ENCODE peak calls at places on chromosomes 5 and 9, in six cellular contexts. One of them, this sample, is unnamed.
A peak's percentile ranks its signal among the peaks of the same experiment; 100 is the strongest.

GRCh38 chr9:96875460-96876142 is 21.3 kb upstream of the ZNF782 start:
- DNase-seq in HCT116: peak; percentile 83
- DNase-seq in GM23338: peak; percentile 100
- DNase-seq in MM.1S: peak; percentile 89
- DNase-seq in PC-3: peak; percentile 72
- DNase-seq in hepatocyte: peak; percentile 92
- DNase-seq in this sample: peak; percentile 98

GRCh38 chr5:53167836-53168235 is 58.3 kb upstream of the MOCS2 start:
- DNase-seq in GM23338: no peak
- DNase-seq in MM.1S: no peak
- DNase-seq in HCT116: no peak
- DNase-seq in PC-3: no peak
- DNase-seq in hepatocyte: no peak
- DNase-seq in this sample: no peak

GRCh38 chr5:107557051-107557658 is 113.6 kb downstream of the EFNA5 start:
- DNase-seq in HCT116: peak; percentile 59
- DNase-seq in GM23338: peak; percentile 76
- DNase-seq in MM.1S: peak; percentile 70
- DNase-seq in PC-3: peak; percentile 86
- DNase-seq in hepatocyte: peak; percentile 37
- DNase-seq in this sample: no peak

GRCh38 chr5:27742805-27743204 is 704.4 kb upstream of the CDH9 start:
- DNase-seq in HCT116: no peak
- DNase-seq in PC-3: no peak
- DNase-seq in GM23338: no peak
- DNase-seq in MM.1S: no peak
- DNase-seq in hepatocyte: no peak
- DNase-seq in this sample: no peak

GRCh38 chr5:122415481-122416120 is 103.6 kb downstream of the SNCAIP start:
- DNase-seq in PC-3: peak; percentile 61
- DNase-seq in GM23338: peak; percentile 89
- DNase-seq in MM.1S: peak; percentile 72
- DNase-seq in hepatocyte: peak; percentile 85
- DNase-seq in HCT116: peak; percentile 38
- DNase-seq in this sample: peak; percentile 83

GRCh38 chr5:91670565-91670964 is 287.4 kb upstream of the ARRDC3 start:
- DNase-seq in GM23338: peak; percentile 32
- DNase-seq in MM.1S: no peak
- DNase-seq in PC-3: no peak
- DNase-seq in hepatocyte: no peak
- DNase-seq in HCT116: no peak
- DNase-seq in this sample: peak; percentile 37

GRCh38 chr9:118578467-118578866 is 790.8 kb downstream of the BRINP1 start:
- DNase-seq in MM.1S: no peak
- DNase-seq in hepatocyte: no peak
- DNase-seq in PC-3: peak; percentile 1
- DNase-seq in GM23338: no peak
- DNase-seq in HCT116: no peak
- DNase-seq in this sample: no peak

GRCh38 chr5:72651779-72652178 is 144.6 kb upstream of the ZNF366 start:
- DNase-seq in hepatocyte: no peak
- DNase-seq in GM23338: no peak
- DNase-seq in HCT116: no peak
- DNase-seq in MM.1S: no peak
- DNase-seq in PC-3: peak; percentile 65
- DNase-seq in this sample: no peak

GRCh38 chr9:18238254-18238653 is 235.7 kb upstream of the ADAMTSL1 start:
- DNase-seq in hepatocyte: no peak
- DNase-seq in HCT116: no peak
- DNase-seq in MM.1S: no peak
- DNase-seq in PC-3: peak; percentile 86
- DNase-seq in GM23338: no peak
- DNase-seq in this sample: no peak

GRCh38 chr9:93118863-93119702 is 15.0 kb downstream of the NINJ1 start:
- DNase-seq in hepatocyte: no peak
- DNase-seq in MM.1S: no peak
- DNase-seq in HCT116: no peak
- DNase-seq in GM23338: no peak
- DNase-seq in PC-3: no peak
- DNase-seq in this sample: no peak

GRCh38 chr5:132829742-132830435 is 558 bp downstream of the SHROOM1 start:
- DNase-seq in GM23338: peak; percentile 85
- DNase-seq in hepatocyte: peak; percentile 92
- DNase-seq in HCT116: peak; percentile 38
- DNase-seq in PC-3: peak; percentile 64
- DNase-seq in MM.1S: peak; percentile 79
- DNase-seq in this sample: peak; percentile 88

GRCh38 chr5:39164529-39165402 is 54.6 kb downstream of the FYB1 start:
- DNase-seq in GM23338: no peak
- DNase-seq in HCT116: no peak
- DNase-seq in PC-3: peak; percentile 78
- DNase-seq in MM.1S: no peak
- DNase-seq in hepatocyte: peak; percentile 42
- DNase-seq in this sample: no peak

GRCh38 chr5:66671305-66671704 is 75.1 kb downstream of the MAST4 start:
- DNase-seq in PC-3: no peak
- DNase-seq in MM.1S: no peak
- DNase-seq in GM23338: no peak
- DNase-seq in HCT116: no peak
- DNase-seq in hepatocyte: no peak
- DNase-seq in this sample: no peak

GRCh38 chr5:52800394-52801213 is 12.9 kb downstream of the ITGA1 start:
- DNase-seq in GM23338: peak; percentile 66
- DNase-seq in MM.1S: peak; percentile 11
- DNase-seq in hepatocyte: peak; percentile 74
- DNase-seq in PC-3: peak; percentile 64
- DNase-seq in HCT116: no peak
- DNase-seq in this sample: peak; percentile 73

GRCh38 chr9:15403155-15403554 is 19.5 kb upstream of the SNAPC3 start:
- DNase-seq in PC-3: peak; percentile 12
- DNase-seq in GM23338: peak; percentile 95
- DNase-seq in MM.1S: no peak
- DNase-seq in HCT116: peak; percentile 65
- DNase-seq in hepatocyte: no peak
- DNase-seq in this sample: peak; percentile 58
- TF ChIP-seq CTCF in PC-3: peak; percentile 56
- TF ChIP-seq CTCF in GM23338: peak; percentile 88
- TF ChIP-seq CTCF in MM.1S: no peak
- TF ChIP-seq CTCF in HCT116: peak; percentile 81
- TF ChIP-seq CTCF in hepatocyte: no peak
- TF ChIP-seq CTCF in this sample: peak; percentile 51

GRCh38 chr9:121026768-121027167 is 23.3 kb downstream of the C5 start:
- DNase-seq in MM.1S: no peak
- DNase-seq in HCT116: no peak
- DNase-seq in hepatocyte: no peak
- DNase-seq in GM23338: no peak
- DNase-seq in PC-3: peak; percentile 40
- DNase-seq in this sample: no peak

GRCh38 chr9:121026260-121026691 is 23.8 kb downstream of the C5 start:
- DNase-seq in PC-3: peak; percentile 78
- DNase-seq in MM.1S: no peak
- DNase-seq in HCT116: no peak
- DNase-seq in GM23338: no peak
- DNase-seq in hepatocyte: no peak
- DNase-seq in this sample: no peak

GRCh38 chr9:121024237-121024636 is 25.8 kb downstream of the C5 start:
- DNase-seq in GM23338: no peak
- DNase-seq in HCT116: no peak
- DNase-seq in PC-3: no peak
- DNase-seq in MM.1S: no peak
- DNase-seq in hepatocyte: no peak
- DNase-seq in this sample: no peak

GRCh38 chr9:121021294-121021693 is 28.8 kb downstream of the C5 start:
- DNase-seq in HCT116: no peak
- DNase-seq in hepatocyte: no peak
- DNase-seq in PC-3: no peak
- DNase-seq in MM.1S: no peak
- DNase-seq in GM23338: no peak
- DNase-seq in this sample: no peak

DNA sequence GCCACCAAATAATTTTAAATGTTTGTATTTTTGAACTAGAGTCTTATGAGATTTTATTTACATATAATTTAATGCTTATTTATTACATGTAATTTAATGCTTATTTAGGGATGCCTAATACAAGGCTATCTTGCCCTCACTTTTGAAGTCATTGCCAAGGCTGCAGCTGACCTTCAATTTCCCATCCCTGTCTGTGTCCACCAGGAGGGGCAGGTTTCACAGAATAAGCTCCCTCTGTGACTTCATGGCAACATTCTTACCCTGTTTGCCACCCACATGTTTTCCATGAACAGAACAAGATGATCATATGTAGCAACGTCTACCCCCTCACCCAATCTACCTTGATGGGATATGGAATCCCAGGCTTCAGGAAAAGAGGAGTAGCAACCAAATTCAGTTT is 27.0 kb downstream of the C5 start:
- DNase-seq in HCT116: peak; percentile 41
- DNase-seq in PC-3: no peak
- DNase-seq in GM23338: no peak
- DNase-seq in hepatocyte: no peak
- DNase-seq in MM.1S: no peak
- DNase-seq in this sample: no peak
- TF ChIP-seq EZH2 in HCT116: no peak
- TF ChIP-seq EZH2 in PC-3: no peak
- TF ChIP-seq EZH2 in GM23338: no peak
- TF ChIP-seq EZH2 in hepatocyte: no peak
- TF ChIP-seq EZH2 in MM.1S: no peak
- TF ChIP-seq EZH2 in this sample: no peak

GRCh38 chr9:126399251-126399650 is 72.6 kb downstream of the MVB12B start:
- DNase-seq in HCT116: no peak
- DNase-seq in PC-3: no peak
- DNase-seq in MM.1S: no peak
- DNase-seq in hepatocyte: no peak
- DNase-seq in GM23338: no peak
- DNase-seq in this sample: no peak
- TF ChIP-seq EZH2phosphoT487 in HCT116: no peak
- TF ChIP-seq EZH2phosphoT487 in PC-3: no peak
- TF ChIP-seq EZH2phosphoT487 in MM.1S: no peak
- TF ChIP-seq EZH2phosphoT487 in hepatocyte: no peak
- TF ChIP-seq EZH2phosphoT487 in GM23338: no peak
- TF ChIP-seq EZH2phosphoT487 in this sample: no peak

DNA sequence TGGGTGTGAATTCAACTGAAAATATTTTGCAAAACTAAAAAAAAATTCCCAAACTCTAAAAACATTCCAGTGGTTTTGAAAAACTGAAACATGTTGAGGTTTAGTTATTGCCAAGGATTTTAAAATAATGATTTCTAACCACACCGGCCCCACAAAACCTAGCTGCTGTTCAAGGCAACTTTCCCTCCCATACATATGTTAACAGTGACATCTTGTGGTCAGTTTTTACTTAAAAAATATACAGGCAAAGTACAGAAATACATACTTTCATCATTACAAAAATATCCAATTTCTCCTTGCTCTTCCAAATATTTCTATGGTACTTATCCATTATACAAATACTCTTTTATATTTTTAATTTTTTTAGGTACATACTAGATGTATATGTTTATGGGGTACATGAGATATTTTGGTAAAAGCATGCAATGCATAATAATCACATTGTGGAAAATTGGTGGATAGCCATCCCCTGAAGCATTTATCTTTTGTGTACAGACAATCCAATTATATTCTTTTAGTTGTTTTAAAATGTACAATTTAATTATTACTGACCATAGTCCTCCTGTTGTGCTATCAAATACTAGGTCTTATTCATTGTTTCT is 34.4 kb upstream of the MRPS30 start:
- DNase-seq in PC-3: peak; percentile 81
- DNase-seq in GM23338: peak; percentile 78
- DNase-seq in HCT116: peak; percentile 38
- DNase-seq in hepatocyte: peak; percentile 65
- DNase-seq in MM.1S: peak; percentile 48
- DNase-seq in this sample: peak; percentile 59
- TF ChIP-seq CTCF in PC-3: peak; percentile 76
- TF ChIP-seq CTCF in GM23338: peak; percentile 77
- TF ChIP-seq CTCF in HCT116: peak; percentile 66
- TF ChIP-seq CTCF in hepatocyte: peak; percentile 77
- TF ChIP-seq CTCF in MM.1S: peak; percentile 53
- TF ChIP-seq CTCF in this sample: peak; percentile 70

GRCh38 chr5:88142801-88143692 is 125.6 kb downstream of the TMEM161B start:
- DNase-seq in hepatocyte: no peak
- DNase-seq in GM23338: peak; percentile 34
- DNase-seq in PC-3: no peak
- DNase-seq in MM.1S: peak; percentile 8
- DNase-seq in HCT116: no peak
- DNase-seq in this sample: peak; percentile 45

GRCh38 chr5:88145205-88145602 is 123.4 kb downstream of the TMEM161B start:
- DNase-seq in hepatocyte: no peak
- DNase-seq in PC-3: no peak
- DNase-seq in GM23338: peak; percentile 18
- DNase-seq in HCT116: no peak
- DNase-seq in MM.1S: no peak
- DNase-seq in this sample: peak; percentile 15

GRCh38 chr5:88145603-88146467 is 122.8 kb downstream of the TMEM161B start:
- DNase-seq in MM.1S: no peak
- DNase-seq in GM23338: peak; percentile 83
- DNase-seq in hepatocyte: peak; percentile 45
- DNase-seq in HCT116: no peak
- DNase-seq in PC-3: no peak
- DNase-seq in this sample: peak; percentile 67

GRCh38 chr5:88143693-88144218 is 124.9 kb downstream of the TMEM161B start:
- DNase-seq in GM23338: peak; percentile 3
- DNase-seq in HCT116: no peak
- DNase-seq in PC-3: no peak
- DNase-seq in MM.1S: no peak
- DNase-seq in hepatocyte: no peak
- DNase-seq in this sample: peak; percentile 12

GRCh38 chr5:88144219-88145040 is 124.2 kb downstream of the TMEM161B start:
- DNase-seq in MM.1S: no peak
- DNase-seq in hepatocyte: no peak
- DNase-seq in PC-3: no peak
- DNase-seq in HCT116: no peak
- DNase-seq in GM23338: peak; percentile 63
- DNase-seq in this sample: peak; percentile 63
- TF ChIP-seq EZH2 in MM.1S: no peak
- TF ChIP-seq EZH2 in hepatocyte: no peak
- TF ChIP-seq EZH2 in PC-3: no peak
- TF ChIP-seq EZH2 in HCT116: no peak
- TF ChIP-seq EZH2 in GM23338: peak; percentile 31
- TF ChIP-seq EZH2 in this sample: peak; percentile 79

GRCh38 chr9:90801507-90802289 is at the start of gene SYK:
- DNase-seq in PC-3: peak; percentile 60
- DNase-seq in hepatocyte: peak; percentile 56
- DNase-seq in HCT116: no peak
- DNase-seq in GM23338: peak; percentile 80
- DNase-seq in MM.1S: peak; percentile 78
- DNase-seq in this sample: peak; percentile 60
- TF ChIP-seq EZH2phosphoT487 in PC-3: no peak
- TF ChIP-seq EZH2phosphoT487 in hepatocyte: no peak
- TF ChIP-seq EZH2phosphoT487 in HCT116: no peak
- TF ChIP-seq EZH2phosphoT487 in GM23338: no peak
- TF ChIP-seq EZH2phosphoT487 in MM.1S: no peak
- TF ChIP-seq EZH2phosphoT487 in this sample: peak; percentile 78